ENCODE peak calls at places on chromosomes 12 and 14, in ten cellular contexts. Q is fibroblast of the conjunctiva; G is activated CD4-positive, alpha-beta memory T cell treated with anti-CD3 and anti-CD28 coated beads, Interleukin-2, amount 10 ng/mL, durations not matched to agents 7 days and 5 days; T is B cell; F is putamen; U is GM04504; Z is HFF-Myc; C is activated naive CD4-positive, alpha-beta T cell; E is brain microvascular endothelial cell; K is NCI-H1105 treated with DMSO at 0.1 percent for 48 hours. O is an unnamed sample.
A peak's percentile ranks its signal among the peaks of the same experiment; 100 is the strongest.

GRCh38 chr12:121214171-121214777 is 4.3 kb downstream of the P2RX4 start:
- DNase-seq in Q (peak; percentile 45), G (peak; percentile 50), T (no peak), F (no peak), U (no peak), Z (no peak), C (no peak), E (peak; percentile 20), K (no peak), O (no peak)

GRCh38 chr14:89618309-89618708 is 201.3 kb upstream of the FOXN3 start:
- DNase-seq in Q (no peak), G (no peak), T (no peak), F (no peak), U (no peak), Z (no peak), C (no peak), E (no peak), K (peak; percentile 26), O (no peak)

GRCh38 chr12:132869551-132869950 is 17.9 kb downstream of the CHFR start:
- DNase-seq in Q (no peak), G (no peak), T (no peak), F (no peak), U (no peak), Z (no peak), C (no peak), E (no peak), K (no peak), O (no peak)

GRCh38 chr12:130514149-130514551 is 176.5 kb downstream of the PIWIL1 start:
- DNase-seq in Q (no peak), G (no peak), T (no peak), F (no peak), U (no peak), Z (no peak), C (no peak), E (no peak), K (no peak), O (no peak)

GRCh38 chr14:41167040-41167439 is 439.6 kb upstream of the LRFN5 start:
- DNase-seq in Q (no peak), G (no peak), T (no peak), F (no peak), U (no peak), Z (no peak), C (no peak), E (no peak), K (peak; percentile 97), O (no peak)

GRCh38 chr12:45674583-45674982 is 54.9 kb upstream of the ARID2 start:
- DNase-seq in Q (peak; percentile 60), G (no peak), T (no peak), F (no peak), U (peak; percentile 77), Z (peak; percentile 77), C (no peak), E (peak; percentile 95), K (peak; percentile 22), O (peak; percentile 87)

GRCh38 chr12:80064951-80065350 is 34.4 kb upstream of the OTOGL start:
- DNase-seq in Q (no peak), G (no peak), T (no peak), F (no peak), U (no peak), Z (no peak), C (no peak), E (no peak), K (no peak), O (no peak)

GRCh38 chr14:103155013-103155412 is 31.8 kb downstream of the TNFAIP2 start:
- DNase-seq in Q (no peak), G (no peak), T (no peak), F (peak; percentile 52), U (peak; percentile 71), Z (no peak), C (no peak), E (no peak), K (no peak), O (peak; percentile 63)

GRCh38 chr12:19624401-19624930 is 185.2 kb downstream of the AEBP2 start:
- DNase-seq in Q (no peak), G (no peak), T (no peak), F (no peak), U (no peak), Z (peak; percentile 12), C (no peak), E (peak; percentile 30), K (no peak), O (no peak)

GRCh38 chr14:61553730-61554641 is 141.3 kb upstream of the HIF1A start:
- DNase-seq in Q (peak; percentile 97), G (no peak), T (no peak), F (no peak), U (peak; percentile 99), Z (peak; percentile 66), C (no peak), E (peak; percentile 97), K (no peak), O (peak; percentile 86)

GRCh38 chr14:59037086-59037485 is 151.4 kb upstream of the DAAM1 start:
- DNase-seq in Q (no peak), G (no peak), T (no peak), F (no peak), U (no peak), Z (no peak), C (no peak), E (no peak), K (no peak), O (no peak)